ENCODE peak calls at places on chromosomes 16 and 17, in six cellular contexts. H, U, R, G, V and P are unnamed samples.

GRCh38 chr16:56895813-56896212 is 30.8 kb downstream of the SLC12A3 start:
- DNase-seq in H (no peak), U (no peak), R (no peak), G (no peak), V (no peak), P (no peak)

GRCh38 chr16:11201498-11202259 is 54.3 kb downstream of the SOCS1 start:
- DNase-seq in H (no peak), U (peak), R (no peak), G (no peak), V (no peak), P (peak)

GRCh38 chr16:79006762-79007161 is 593.8 kb downstream of the MAF start:
- DNase-seq in H (no peak), U (no peak), R (peak), G (no peak), V (no peak), P (no peak)

GRCh38 chr16:76653390-76654026 is 376.3 kb downstream of the CNTNAP4 start:
- DNase-seq in H (peak), U (peak), R (no peak), G (no peak), V (peak), P (peak)

GRCh38 chr17:8964801-8965393 is 610 bp downstream of the PIK3R5 start:
- DNase-seq in H (no peak), U (no peak), R (peak), G (no peak), V (no peak), P (no peak)

GRCh38 chr16:86494039-86494564 is 16.2 kb upstream of the FOXF1 start:
- DNase-seq in H (no peak), U (no peak), R (no peak), G (no peak), V (no peak), P (no peak)

GRCh38 chr17:73595068-73595865 is 49.0 kb downstream of the SDK2 start:
- DNase-seq in H (no peak), U (peak), R (no peak), G (no peak), V (peak), P (peak)

GRCh38 chr17:22514767-22515320 is 822.5 kb downstream of the KCNJ18 start:
- DNase-seq in H (no peak), U (no peak), R (peak), G (no peak), V (no peak), P (no peak)

GRCh38 chr16:86030116-86030515 is 131.2 kb downstream of the IRF8 start:
- DNase-seq in H (no peak), U (peak), R (peak), G (no peak), V (no peak), P (no peak)

GRCh38 chr16:68200120-68200783 is 35.7 kb downstream of the ESRP2 start:
- DNase-seq in H (no peak), U (no peak), R (no peak), G (no peak), V (no peak), P (peak)

GRCh38 chr16:72829846-72830620 is 217.9 kb downstream of the ZFHX3 start:
- DNase-seq in H (no peak), U (no peak), R (no peak), G (no peak), V (no peak), P (no peak)

GRCh38 chr17:2916362-2916928 is 120.2 kb downstream of the RAP1GAP2 start:
- DNase-seq in H (no peak), U (no peak), R (no peak), G (no peak), V (no peak), P (no peak)

GRCh38 chr16:74942977-74943918 is 41.7 kb downstream of the WDR59 start:
- DNase-seq in H (no peak), U (peak), R (peak), G (no peak), V (no peak), P (no peak)

GRCh38 chr17:6701719-6702118 is 11.4 kb downstream of the SLC13A5 start:
- DNase-seq in H (no peak), U (peak), R (no peak), G (peak), V (no peak), P (peak)

GRCh38 chr17:67652433-67652832 is 65.3 kb upstream of the NOL11 start:
- DNase-seq in H (no peak), U (no peak), R (no peak), G (no peak), V (no peak), P (no peak)

GRCh38 chr17:44353656-44354331 is 8.7 kb downstream of the GRN start:
- DNase-seq in H (no peak), U (peak), R (no peak), G (no peak), V (peak), P (peak)

GRCh38 chr16:87457724-87458423 is 35.0 kb downstream of the ZCCHC14 start:
- DNase-seq in H (no peak), U (peak), R (no peak), G (no peak), V (no peak), P (peak)

GRCh38 chr17:63622571-63623390 is 564 bp downstream of the MAP3K3 start:
- DNase-seq in H (peak), U (peak), R (peak), G (peak), V (peak), P (peak)

GRCh38 chr17:64998436-64999190 is 57.9 kb downstream of the GNA13 start:
- DNase-seq in H (no peak), U (no peak), R (peak), G (no peak), V (no peak), P (no peak)

GRCh38 chr17:7561028-7561575 is 617 bp upstream of the SENP3 start:
- DNase-seq in H (peak), U (peak), R (peak), G (peak), V (peak), P (peak)

GRCh38 chr16:77738706-77739105 is 16.4 kb downstream of the NUDT7 start:
- DNase-seq in H (no peak), U (no peak), R (no peak), G (no peak), V (no peak), P (no peak)

GRCh38 chr17:16934133-16934795 is 37.7 kb downstream of the TNFRSF13B start:
- DNase-seq in H (no peak), U (peak), R (peak), G (no peak), V (no peak), P (no peak)

GRCh38 chr17:74637265-74637664 is 13.7 kb upstream of the CD300E start:
- DNase-seq in H (no peak), U (no peak), R (no peak), G (no peak), V (no peak), P (no peak)

GRCh38 chr16:28120754-28121153 is 57.2 kb upstream of the GSG1L start:
- DNase-seq in H (no peak), U (no peak), R (no peak), G (no peak), V (no peak), P (no peak)

GRCh38 chr16:60329110-60329509 is 1595.0 kb upstream of the GOT2 start:
- DNase-seq in H (no peak), U (no peak), R (no peak), G (no peak), V (no peak), P (no peak)